ENCODE peak calls at places on chromosomes 2 and 18, in four cellular contexts. Y, W, X and Z are unnamed samples.

GRCh38 chr2:127085260-127085666 is 21.7 kb downstream of the BIN1 start:
- DNase-seq in X (no peak), Y (no peak), W (no peak), Z (no peak)

GRCh38 chr2:102061962-102062795 is 70.4 kb downstream of the IL1R2 start:
- DNase-seq in W (no peak), Y (no peak), X (peak), Z (no peak)

GRCh38 chr18:3596324-3597158 is 146.6 kb downstream of the TGIF1 start:
- DNase-seq in X (peak), W (peak), Y (no peak), Z (peak)

GRCh38 chr18:69895081-69896047 is 52.3 kb downstream of the CD226 start:
- DNase-seq in Y (no peak), W (no peak), X (no peak), Z (no peak)

GRCh38 chr2:20653695-20654306 is 2.9 kb upstream of the HS1BP3 start:
- DNase-seq in X (no peak), Y (no peak), W (no peak), Z (no peak)

GRCh38 chr2:167869200-167869599 is 378.2 kb downstream of the STK39 start:
- DNase-seq in Y (no peak), X (no peak), W (no peak), Z (no peak)

GRCh38 chr2:58895849-58896248 is 654.7 kb upstream of the FANCL start:
- DNase-seq in X (no peak), W (no peak), Y (no peak), Z (no peak)

GRCh38 chr18:68494802-68495560 is 219.9 kb downstream of the TMX3 start:
- DNase-seq in Y (no peak), X (no peak), W (no peak), Z (no peak)

GRCh38 chr2:62219407-62220159 is 23.7 kb downstream of the B3GNT2 start:
- DNase-seq in Y (no peak), W (no peak), X (no peak), Z (no peak)

GRCh38 chr2:210863283-210863682 is 306.9 kb downstream of the CPS1 start:
- DNase-seq in X (no peak), Y (no peak), W (no peak), Z (no peak)

GRCh38 chr2:120389036-120389391 is 43.1 kb downstream of the INHBB start:
- DNase-seq in X (no peak), W (no peak), Y (no peak), Z (no peak)

GRCh38 chr18:10194592-10194991 is 259.8 kb upstream of the APCDD1 start:
- DNase-seq in Y (no peak), W (no peak), X (no peak), Z (no peak)

GRCh38 chr2:143558665-143559064 is 429.4 kb downstream of the ARHGAP15 start:
- DNase-seq in Y (no peak), W (no peak), X (no peak), Z (no peak)

GRCh38 chr2:234245945-234246344 is 195.4 kb downstream of the SPP2 start:
- DNase-seq in W (no peak), Y (no peak), X (no peak), Z (peak)

GRCh38 chr2:179422037-179422643 is 157.5 kb upstream of the SESTD1 start:
- DNase-seq in Y (peak), X (peak), W (peak), Z (peak)

GRCh38 chr2:160752475-160753330 is 259.1 kb upstream of the RBMS1 start:
- DNase-seq in W (no peak), Y (peak), X (no peak), Z (peak)

GRCh38 chr2:54595999-54596903 is 127.2 kb upstream of the EML6 start:
- DNase-seq in Y (no peak), W (no peak), X (peak), Z (no peak)

GRCh38 chr18:79612291-79613108 is 67.1 kb upstream of the CTDP1 start:
- DNase-seq in Y (no peak), W (no peak), X (no peak), Z (no peak)

GRCh38 chr2:4140284-4140962 is 437.0 kb downstream of the DCDC2C start:
- DNase-seq in Y (no peak), W (no peak), X (no peak), Z (no peak)

GRCh38 chr2:238528953-238529781 is 102.4 kb downstream of the ASB1 start:
- DNase-seq in W (peak), X (no peak), Y (no peak), Z (peak)

GRCh38 chr2:225100269-225100668 is 58.0 kb upstream of the DOCK10 start:
- DNase-seq in W (no peak), X (no peak), Y (no peak), Z (peak)

GRCh38 chr2:226118471-226119429 is 680.9 kb downstream of the IRS1 start:
- DNase-seq in Y (no peak), X (no peak), W (peak), Z (peak)

GRCh38 chr2:20487392-20488135 is 40.7 kb downstream of the RHOB start:
- DNase-seq in Y (peak), X (no peak), W (no peak), Z (no peak)

GRCh38 chr2:85272357-85272756 is 55.4 kb downstream of the TGOLN2 start:
- DNase-seq in Y (no peak), X (no peak), W (no peak), Z (no peak)

GRCh38 chr18:35982404-35983114 is 10.1 kb downstream of the RMP24 start:
- DNase-seq in W (no peak), Y (no peak), X (no peak), Z (no peak)

GRCh38 chr2:207239754-207240494 is 74.2 kb upstream of the KLF7 start:
- DNase-seq in X (no peak), Y (no peak), W (no peak), Z (no peak)

GRCh38 chr18:37476611-37477295 is 88.8 kb downstream of the CELF4 start:
- DNase-seq in Y (no peak), X (no peak), W (no peak), Z (no peak)

GRCh38 chr2:162317058-162317742 is 1.3 kb downstream of the IFIH1 start:
- DNase-seq in Y (no peak), X (no peak), W (no peak), Z (no peak)

GRCh38 chr2:197001921-197002320 is 75.4 kb upstream of the PGAP1 start:
- DNase-seq in Y (no peak), W (no peak), X (no peak), Z (no peak)

GRCh38 chr2:222796413-222797103 is 64.3 kb upstream of the ACSL3 start:
- DNase-seq in W (peak), X (no peak), Y (no peak), Z (peak)
- TF ChIP-seq NR3C1 in W (no peak), X (no peak), Y (no peak), Z (no peak)

GRCh38 chr2:217394510-217395351 is 534.9 kb upstream of the TNP1 start:
- DNase-seq in Y (no peak), X (no peak), W (no peak), Z (no peak)
- TF ChIP-seq NR3C1 in Y (no peak), X (no peak), W (no peak), Z (no peak)

DNA sequence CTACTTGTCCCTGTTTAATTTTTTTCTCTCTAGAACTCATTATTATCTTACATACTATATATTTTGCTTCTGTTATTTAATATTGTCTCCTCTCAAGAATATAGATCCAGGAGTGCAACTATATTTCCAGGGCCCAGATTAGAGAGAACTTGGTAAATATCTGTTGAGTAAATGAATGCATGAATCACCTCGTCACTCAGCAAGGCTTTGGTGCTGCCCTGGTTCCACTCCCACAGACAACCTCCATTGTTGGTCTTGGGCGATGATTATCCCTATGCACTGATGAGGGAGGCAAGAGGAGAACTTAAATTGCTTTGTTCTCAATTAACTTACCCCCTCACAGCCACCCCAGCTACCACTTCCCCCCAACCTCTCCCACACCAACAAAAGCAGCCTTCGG is 16.9 kb upstream of the DIPK1C start:
- DNase-seq in Y (no peak), W (no peak), X (no peak), Z (no peak)
- TF ChIP-seq NR3C1 in Y (no peak), W (no peak), X (no peak), Z (no peak)

DNA sequence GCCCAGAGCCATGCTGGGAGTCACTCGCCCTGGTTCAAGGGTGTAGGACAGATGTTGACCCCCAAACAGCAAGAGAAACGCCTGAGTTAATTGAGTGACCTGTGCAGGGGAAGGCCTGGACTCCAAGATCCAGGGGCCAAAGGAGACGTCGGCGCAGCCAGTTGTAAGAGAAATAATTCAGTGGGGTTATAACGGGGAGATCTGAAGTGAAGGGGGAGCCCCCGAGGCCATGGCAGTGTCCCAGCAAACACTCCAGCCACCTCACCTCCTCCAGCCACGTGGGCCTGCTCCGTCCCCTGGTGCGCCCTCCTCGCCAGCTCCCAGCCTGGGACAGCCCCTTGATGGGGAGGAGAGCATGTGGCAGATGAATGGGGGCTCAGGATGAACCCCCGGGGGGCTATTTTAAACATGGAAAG is 130.7 kb upstream of the GPC1 start:
- DNase-seq in X (no peak), W (no peak), Y (no peak), Z (no peak)
- TF ChIP-seq NR3C1 in X (no peak), W (no peak), Y (no peak), Z (no peak)

GRCh38 chr2:55776479-55776878 is 82.8 kb upstream of the PNPT1 start:
- DNase-seq in Y (no peak), X (no peak), W (no peak), Z (no peak)

GRCh38 chr2:55776966-55777365 is 83.3 kb upstream of the PNPT1 start:
- DNase-seq in W (no peak), X (no peak), Y (no peak), Z (no peak)

GRCh38 chr2:55782528-55783173 is 89.0 kb upstream of the PNPT1 start:
- DNase-seq in W (no peak), X (peak), Y (no peak), Z (no peak)

GRCh38 chr2:55781542-55781941 is 87.9 kb upstream of the PNPT1 start:
- DNase-seq in W (no peak), X (no peak), Y (no peak), Z (no peak)

DNA sequence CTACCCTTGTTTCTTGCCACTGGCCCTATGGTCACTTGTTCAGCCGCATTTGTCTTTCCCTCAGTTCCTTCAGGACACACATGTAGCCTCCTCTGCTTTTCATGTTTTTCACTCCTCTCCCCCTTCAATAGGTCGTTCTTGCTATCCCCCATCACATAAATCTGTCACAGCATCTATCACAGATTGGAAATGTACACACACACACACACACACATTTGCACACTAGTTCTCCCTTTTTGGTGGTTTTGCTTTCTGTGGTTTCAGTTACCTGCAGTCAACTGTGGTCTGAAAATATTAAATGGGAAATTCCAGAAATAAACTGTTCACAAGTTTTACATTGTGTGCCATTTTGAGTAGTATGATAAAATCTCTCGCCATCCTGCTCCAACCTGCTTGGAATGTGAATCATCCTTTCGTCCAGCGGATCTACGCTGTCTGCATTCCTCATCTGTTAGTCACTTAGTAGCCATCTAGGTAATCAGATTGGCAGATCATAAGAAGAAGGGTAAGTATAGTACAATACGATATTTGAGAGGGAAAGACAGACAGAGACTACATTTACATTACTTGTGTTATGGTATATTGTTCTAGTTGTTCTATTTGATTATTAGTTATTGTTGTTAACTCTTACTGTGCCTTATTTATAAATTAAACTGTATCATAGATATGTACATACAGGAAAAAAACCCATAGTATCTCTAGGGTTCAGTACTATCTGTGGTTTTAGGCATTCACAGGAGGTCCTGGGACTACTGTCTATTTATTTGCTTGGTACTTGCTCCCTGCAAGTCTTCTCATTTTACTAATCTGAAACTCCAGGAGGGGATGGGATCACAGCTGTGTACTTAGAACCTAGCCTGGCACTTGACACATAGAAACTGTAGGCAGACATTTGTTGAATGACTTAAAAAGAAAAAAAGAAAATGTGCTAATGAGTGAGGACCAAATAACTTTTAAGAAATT is 86.1 kb upstream of the PNPT1 start:
- DNase-seq in W (peak), Y (no peak), X (no peak), Z (peak)
- TF ChIP-seq NR3C1 in W (no peak), Y (no peak), X (no peak), Z (no peak)

DNA sequence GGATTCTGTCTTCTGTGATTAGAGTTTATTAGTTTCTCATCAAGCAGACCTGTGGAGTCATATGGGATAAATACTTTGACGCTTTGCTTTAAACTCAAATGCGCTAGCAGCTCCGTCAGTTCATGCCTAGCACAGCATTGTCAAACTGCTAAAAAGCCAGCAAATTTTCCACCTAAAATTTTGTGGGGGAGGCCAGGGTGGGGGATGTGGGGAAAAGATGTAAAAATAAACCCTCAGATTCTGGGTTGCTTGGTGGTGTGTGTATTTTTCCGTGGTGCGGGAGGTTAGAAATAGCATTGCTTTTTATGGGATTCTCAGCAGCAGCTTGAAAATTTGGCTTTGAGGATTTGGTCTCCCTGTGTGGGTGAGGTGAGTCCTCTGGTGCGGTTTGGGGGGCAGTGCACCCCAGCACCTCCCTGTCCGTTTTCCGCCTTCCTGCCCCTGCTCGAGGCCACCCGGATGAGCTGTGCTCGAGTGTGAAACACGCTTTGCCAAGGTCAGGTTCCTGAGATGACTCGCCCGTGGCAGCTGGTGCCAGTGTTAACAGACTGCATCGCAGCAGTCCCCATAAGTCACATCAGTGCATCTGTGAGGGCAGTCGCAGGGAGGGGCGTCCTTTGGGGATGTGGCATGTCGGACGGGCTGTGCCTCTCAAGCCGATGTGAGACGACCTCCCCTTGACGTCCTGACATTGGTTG is 65.9 kb downstream of the LDLRAD4 start:
- DNase-seq in X (no peak), W (no peak), Y (no peak), Z (no peak)
- TF ChIP-seq NR3C1 in X (no peak), W (no peak), Y (no peak), Z (no peak)